ENCODE peak calls at places on chromosomes 4 and X, in six cellular contexts. M is GM20000, R is nucleus accumbens, U is mesenteric fat pad, W is lower lobe of right lung, L is anterior cingulate cortex. P is an unnamed sample.

GRCh38 chr4:165627548-165627947 is 245.5 kb upstream of the TLL1 start:
- DNase-seq in U (no peak), R (no peak), W (no peak), M (no peak), L (no peak), P (no peak)

GRCh38 chr4:152936446-152937279 is 540 bp downstream of the FHDC1 start:
- DNase-seq in M (peak), R (peak), L (no peak), U (no peak), W (peak), P (no peak)

GRCh38 chr4:185811509-185812364 is at the start of gene SORBS2:
- DNase-seq in R (peak), U (no peak), M (peak), L (peak), W (peak), P (no peak)

GRCh38 chrX:107677501-107677901 is 49.2 kb downstream of the PRPS1 start:
- DNase-seq in W (no peak), U (no peak), R (no peak), M (no peak), L (no peak), P (no peak)

GRCh38 chr4:16496501-16496900 is 270.2 kb upstream of the TAPT1 start:
- DNase-seq in L (no peak), U (no peak), R (peak), M (no peak), W (no peak), P (no peak)

GRCh38 chr4:152479428-152480026 is 56.4 kb downstream of the FBXW7 start:
- DNase-seq in U (no peak), W (no peak), M (no peak), L (no peak), R (no peak), P (no peak)

GRCh38 chr4:1524761-1525160 is 118.5 kb upstream of the NKX1-1 start:
- DNase-seq in L (no peak), R (no peak), M (no peak), W (peak), U (no peak), P (no peak)

GRCh38 chr4:147741190-147741788 is 9.4 kb downstream of the ARHGAP10 start:
- DNase-seq in W (no peak), R (no peak), M (no peak), U (no peak), L (no peak), P (no peak)

GRCh38 chrX:11100281-11101035 is 10.7 kb upstream of the HCCS start:
- DNase-seq in U (no peak), R (peak), W (no peak), M (no peak), L (no peak), P (no peak)

GRCh38 chr4:80333121-80333520 is 2.4 kb upstream of the CFAP299 start:
- DNase-seq in M (no peak), R (no peak), L (no peak), U (no peak), W (no peak), P (no peak)

GRCh38 chr4:113613503-113613902 is 148.0 kb downstream of the CAMK2D start:
- DNase-seq in W (no peak), M (no peak), R (no peak), U (no peak), L (no peak), P (no peak)

GRCh38 chrX:22165732-22166457 is 106.8 kb upstream of the CBLL2 start:
- DNase-seq in W (no peak), R (no peak), U (no peak), M (no peak), L (no peak), P (no peak)

GRCh38 chrX:21932277-21932996 is 8.1 kb upstream of the SMS start:
- DNase-seq in M (no peak), R (no peak), U (no peak), W (no peak), L (no peak), P (no peak)

GRCh38 chr4:46388860-46389259 is 1.1 kb downstream of the GABRA2 start:
- DNase-seq in L (peak), M (no peak), W (no peak), U (no peak), R (no peak), P (no peak)

GRCh38 chrX:53714580-53715335 is 28.2 kb upstream of the HUWE1 start:
- DNase-seq in U (no peak), W (peak), R (no peak), M (peak), L (no peak), P (peak)

GRCh38 chr4:185624248-185624568 is 88.9 kb upstream of the PDLIM3 start:
- DNase-seq in L (no peak), U (no peak), M (no peak), W (no peak), R (no peak), P (no peak)

GRCh38 chrX:135688137-135688536 is 25.3 kb upstream of the CT45A1 start:
- DNase-seq in W (no peak), M (no peak), R (no peak), L (no peak), U (no peak), P (no peak)

GRCh38 chrX:20029728-20030127 is 38.9 kb upstream of the BCLAF3 start:
- DNase-seq in W (no peak), U (no peak), M (no peak), L (no peak), R (no peak), P (no peak)

GRCh38 chr4:188037003-188037713 is 41.6 kb downstream of the ZFP42 start:
- DNase-seq in L (no peak), R (no peak), U (no peak), W (no peak), M (no peak), P (no peak)

GRCh38 chrX:30702736-30703135 is 49.5 kb downstream of the GK start:
- DNase-seq in M (no peak), L (no peak), U (no peak), W (no peak), R (no peak), P (no peak)

GRCh38 chr4:89353514-89353913 is 45.9 kb upstream of the GPRIN3 start:
- DNase-seq in R (no peak), L (no peak), W (no peak), M (no peak), U (no peak), P (no peak)

GRCh38 chr4:76016383-76016782 is 6.9 kb downstream of the CXCL10 start:
- DNase-seq in R (no peak), U (no peak), L (no peak), M (no peak), W (no peak), P (no peak)

GRCh38 chr4:94798808-94799207 is 41.1 kb downstream of the BMPR1B start:
- DNase-seq in W (no peak), U (no peak), M (no peak), L (no peak), R (no peak), P (no peak)

GRCh38 chr4:1318046-1318375 is 28.3 kb downstream of the MAEA start:
- DNase-seq in M (no peak), R (no peak), W (no peak), U (no peak), L (no peak), P (no peak)

GRCh38 chrX:25009407-25009806 is 6.4 kb downstream of the ARX start:
- DNase-seq in M (no peak), U (no peak), L (no peak), W (no peak), R (no peak), P (no peak)

GRCh38 chr4:101367201-101367600 is 19.9 kb upstream of the PPP3CA start:
- DNase-seq in L (no peak), R (no peak), M (no peak), U (no peak), W (no peak), P (no peak)

GRCh38 chr4:119299221-119300071 is 22.5 kb downstream of the FABP2 start:
- DNase-seq in L (no peak), R (no peak), U (no peak), M (peak), W (no peak), P (no peak)

GRCh38 chr4:8477095-8477635 is 36.6 kb downstream of the TRMT44 start:
- DNase-seq in W (no peak), L (no peak), M (no peak), U (no peak), R (no peak), P (no peak)

GRCh38 chr4:156799121-156799589 is 172.4 kb downstream of the PDGFC start:
- DNase-seq in W (no peak), L (no peak), M (no peak), R (no peak), U (no peak), P (no peak)

GRCh38 chr4:111957992-111958391 is 187.3 kb upstream of the FAM241A start:
- DNase-seq in L (no peak), U (no peak), R (no peak), M (no peak), W (no peak), P (no peak)

GRCh38 chrX:115460565-115460888 is 100.4 kb upstream of the PLS3 start:
- DNase-seq in L (no peak), R (no peak), M (no peak), W (no peak), U (no peak), P (no peak)

GRCh38 chr4:163400911-163401310 is 57.2 kb downstream of the NPY5R start:
- DNase-seq in R (no peak), W (no peak), U (no peak), L (no peak), M (no peak), P (no peak)

GRCh38 chr4:21655100-21655499 is 293.5 kb downstream of the KCNIP4 start:
- DNase-seq in R (no peak), W (no peak), L (no peak), M (no peak), U (no peak), P (no peak)

GRCh38 chrX:129956765-129957164 is 25.7 kb upstream of the BCORL1 start:
- DNase-seq in W (no peak), M (no peak), L (no peak), U (no peak), R (no peak), P (no peak)

GRCh38 chr4:101977096-101977495 is 186.6 kb downstream of the BANK1 start:
- DNase-seq in M (no peak), L (peak), R (no peak), W (no peak), U (no peak), P (no peak)